ENCODE peak calls at places on chromosomes 2 and 18, in ten cellular contexts. N, Z, O, M, E, C, K, Y, V and H are unnamed samples.

GRCh38 chr2:212535963-212536362 is 2.6 kb downstream of the ERBB4 start:
- DNase-seq in N (no peak), Z (no peak), O (no peak), M (no peak), E (no peak), C (no peak), K (no peak), Y (no peak), V (no peak), H (no peak)

GRCh38 chr18:23503967-23504352 is 649 bp downstream of the RMC1 start:
- DNase-seq in N (no peak), Z (no peak), O (no peak), M (no peak), E (no peak), C (no peak), K (no peak), Y (no peak), V (no peak), H (no peak)

GRCh38 chr18:66993492-66993891 is 389.6 kb upstream of the CDH19 start:
- DNase-seq in N (no peak), Z (no peak), O (peak), M (no peak), E (peak), C (no peak), K (no peak), Y (no peak), V (peak), H (no peak)

GRCh38 chr2:201754683-201755415 is 25.9 kb downstream of the ALS2 start:
- DNase-seq in N (no peak), Z (no peak), O (no peak), M (no peak), E (peak), C (no peak), K (no peak), Y (no peak), V (no peak), H (peak)

GRCh38 chr18:79534356-79534755 is 138.6 kb downstream of the NFATC1 start:
- DNase-seq in N (peak), Z (no peak), O (no peak), M (no peak), E (no peak), C (no peak), K (no peak), Y (peak), V (no peak), H (no peak)

GRCh38 chr2:187358531-187358930 is 89.5 kb downstream of the CALCRL start:
- DNase-seq in N (no peak), Z (no peak), O (no peak), M (no peak), E (no peak), C (no peak), K (no peak), Y (no peak), V (no peak), H (no peak)

GRCh38 chr2:231673348-231673770 is 35.0 kb upstream of the PTMA start:
- DNase-seq in N (peak), Z (no peak), O (peak), M (peak), E (no peak), C (no peak), K (no peak), Y (peak), V (no peak), H (no peak)

GRCh38 chr2:36949845-36950244 is 16.5 kb downstream of the STRN start:
- DNase-seq in N (no peak), Z (no peak), O (no peak), M (no peak), E (no peak), C (no peak), K (no peak), Y (no peak), V (no peak), H (no peak)

GRCh38 chr2:62415019-62415431 is 91.0 kb downstream of the TMEM17 start:
- DNase-seq in N (no peak), Z (peak), O (no peak), M (no peak), E (no peak), C (no peak), K (peak), Y (no peak), V (no peak), H (no peak)

GRCh38 chr2:25279091-25279651 is 62.6 kb downstream of the DNMT3A start:
- DNase-seq in N (no peak), Z (peak), O (no peak), M (no peak), E (no peak), C (no peak), K (peak), Y (peak), V (peak), H (no peak)

GRCh38 chr18:77130229-77131099 is 2.1 kb downstream of the MBP start:
- DNase-seq in N (no peak), Z (no peak), O (no peak), M (no peak), E (no peak), C (no peak), K (no peak), Y (peak), V (no peak), H (no peak)

GRCh38 chr2:170824526-170825015 is 7.9 kb downstream of the GAD1 start:
- DNase-seq in N (no peak), Z (no peak), O (no peak), M (no peak), E (no peak), C (no peak), K (no peak), Y (no peak), V (no peak), H (no peak)

GRCh38 chr18:24726727-24727539 is 266.5 kb downstream of the HRH4 start:
- DNase-seq in N (peak), Z (peak), O (peak), M (peak), E (peak), C (peak), K (peak), Y (peak), V (peak), H (peak)

GRCh38 chr18:24725644-24726043 is 265.2 kb downstream of the HRH4 start:
- DNase-seq in N (no peak), Z (no peak), O (no peak), M (no peak), E (no peak), C (no peak), K (no peak), Y (no peak), V (no peak), H (no peak)

GRCh38 chr18:24731158-24731557 is 270.7 kb downstream of the HRH4 start:
- DNase-seq in N (no peak), Z (no peak), O (no peak), M (no peak), E (no peak), C (no peak), K (no peak), Y (no peak), V (no peak), H (no peak)

GRCh38 chr18:24731981-24732380 is 271.5 kb downstream of the HRH4 start:
- DNase-seq in N (no peak), Z (no peak), O (no peak), M (no peak), E (peak), C (no peak), K (no peak), Y (no peak), V (peak), H (no peak)

DNA sequence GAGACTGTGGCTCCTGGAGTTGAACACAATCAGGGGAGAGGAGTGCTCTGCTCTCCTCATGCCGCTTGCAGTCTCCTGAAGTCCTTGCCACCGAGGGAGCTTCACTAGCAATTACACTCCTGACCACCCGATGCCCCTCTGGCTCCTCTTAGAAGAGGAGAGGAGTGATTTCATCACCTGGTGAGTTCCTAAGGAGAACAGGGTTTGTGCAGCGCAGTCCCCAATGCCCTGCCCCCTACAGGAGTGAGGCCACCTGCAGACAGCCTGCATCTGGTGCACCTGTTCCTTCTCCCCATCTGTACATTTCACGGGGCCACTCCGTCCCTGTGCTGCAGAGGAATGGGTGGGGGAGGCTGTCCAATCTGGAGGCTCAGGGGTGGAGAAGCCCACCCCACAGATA is 267.2 kb downstream of the HRH4 start:
- DNase-seq in N (no peak), Z (no peak), O (no peak), M (no peak), E (peak), C (no peak), K (no peak), Y (no peak), V (no peak), H (no peak)
- TF ChIP-seq CTCF in N (no peak), Z (peak), O (peak), M (no peak), E (peak), C (no peak), K (no peak), Y (no peak), V (no peak), H (no peak)

DNA sequence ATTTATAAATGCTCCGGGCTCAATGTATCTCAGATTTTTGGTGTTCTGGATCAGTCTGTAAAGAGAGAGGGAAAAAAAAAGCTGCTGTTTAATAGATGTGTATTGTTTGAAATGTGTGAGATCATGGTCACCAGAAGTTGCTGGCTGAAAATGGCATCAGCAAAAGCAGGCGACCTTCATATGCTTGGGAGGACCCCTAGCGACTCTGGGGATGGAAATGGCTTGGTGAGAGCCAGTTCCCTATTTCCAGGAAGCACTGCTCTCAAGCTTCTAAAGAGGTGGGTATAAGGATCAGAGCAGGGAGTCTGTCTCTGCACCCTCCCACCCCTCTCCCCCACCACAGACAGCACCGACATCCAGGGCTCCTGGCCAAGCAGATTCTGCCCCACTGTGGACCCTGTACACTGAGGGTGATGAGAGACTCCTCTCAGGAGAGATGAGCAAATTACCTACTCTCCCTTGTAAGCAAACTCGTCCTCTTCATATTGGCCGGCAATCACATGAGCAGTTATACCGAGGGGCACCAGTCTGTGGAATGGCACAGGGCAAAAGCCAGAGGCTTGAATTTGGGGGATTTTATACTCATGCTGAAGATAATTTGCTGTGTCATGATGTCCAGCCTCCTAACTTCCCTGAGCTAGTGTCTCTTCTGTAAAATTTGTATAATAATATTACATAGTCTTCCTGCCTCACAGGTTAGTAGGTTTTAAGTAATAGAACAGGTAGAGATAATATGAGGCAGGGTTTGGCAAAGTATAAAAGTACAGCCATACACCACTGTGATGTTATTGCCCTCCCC is 29.6 kb downstream of the LHCGR start:
- DNase-seq in N (no peak), Z (no peak), O (no peak), M (peak), E (peak), C (no peak), K (no peak), Y (no peak), V (no peak), H (no peak)
- TF ChIP-seq CTCF in N (no peak), Z (no peak), O (no peak), M (no peak), E (no peak), C (no peak), K (no peak), Y (no peak), V (no peak), H (no peak)

DNA sequence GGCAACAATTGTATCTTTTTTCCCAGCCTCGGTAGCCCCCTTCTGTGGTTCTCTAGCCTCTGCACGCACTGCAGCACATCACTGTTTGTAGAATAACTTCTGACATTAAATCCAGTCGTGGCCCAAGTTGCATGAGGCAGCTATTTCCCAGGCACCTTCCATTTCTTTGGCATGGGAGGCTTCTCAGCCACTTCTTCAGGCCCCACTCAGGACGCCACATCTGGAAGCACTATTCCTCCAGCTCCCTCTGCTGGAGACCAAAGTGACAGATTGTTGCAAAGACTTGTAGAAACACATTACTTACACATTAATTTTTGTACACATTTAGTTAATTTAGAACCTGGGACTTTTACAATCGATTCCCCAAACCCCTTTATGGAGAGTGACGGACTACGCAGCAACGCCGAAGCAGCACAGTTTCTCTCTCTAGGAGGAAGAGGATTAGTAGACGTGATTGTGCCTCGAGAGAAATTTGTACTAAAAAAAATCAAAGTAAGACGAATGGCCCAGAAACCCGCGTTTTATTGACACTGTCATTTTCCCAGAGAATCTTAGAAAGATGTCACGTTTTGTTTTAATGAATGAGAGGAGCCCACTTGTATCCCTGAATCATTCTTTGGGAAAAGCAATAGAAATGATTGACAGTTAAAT is 57.8 kb upstream of the RGPD5 start:
- DNase-seq in N (peak), Z (no peak), O (peak), M (peak), E (peak), C (peak), K (no peak), Y (no peak), V (peak), H (peak)
- TF ChIP-seq CTCF in N (peak), Z (peak), O (peak), M (peak), E (peak), C (peak), K (no peak), Y (peak), V (peak), H (peak)

GRCh38 chr2:223870840-223871618 is 33.6 kb upstream of the AP1S3 start:
- DNase-seq in N (no peak), Z (no peak), O (no peak), M (no peak), E (no peak), C (no peak), K (no peak), Y (no peak), V (no peak), H (no peak)
- TF ChIP-seq CTCF in N (no peak), Z (no peak), O (no peak), M (no peak), E (no peak), C (no peak), K (no peak), Y (no peak), V (no peak), H (no peak)

GRCh38 chr2:183093857-183094657 is 15.5 kb downstream of the DUSP19 start:
- DNase-seq in N (no peak), Z (no peak), O (no peak), M (no peak), E (peak), C (peak), K (no peak), Y (no peak), V (peak), H (no peak)
- TF ChIP-seq CTCF in N (no peak), Z (no peak), O (no peak), M (no peak), E (peak), C (no peak), K (no peak), Y (peak), V (no peak), H (no peak)

DNA sequence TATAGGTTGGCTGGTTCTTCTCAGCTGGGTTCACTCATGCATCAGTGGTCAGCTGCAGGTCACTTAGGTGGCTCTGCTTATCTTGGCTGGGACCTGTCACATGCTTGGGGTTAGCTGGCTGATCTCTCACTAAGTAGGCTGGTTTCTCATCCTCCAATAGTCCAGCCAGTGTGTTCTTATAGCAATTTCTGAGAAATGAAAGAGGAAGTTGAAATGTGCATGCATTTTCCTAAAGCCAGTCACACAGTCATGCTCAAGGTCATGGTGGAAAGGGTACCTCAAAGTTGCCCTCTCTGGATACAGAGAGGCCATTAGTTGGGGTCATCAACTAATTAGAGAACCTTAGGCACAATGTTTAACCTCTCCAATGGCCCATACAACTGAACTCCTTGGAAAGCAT is 64.4 kb downstream of the KLHL29 start:
- DNase-seq in N (no peak), Z (no peak), O (no peak), M (no peak), E (no peak), C (no peak), K (no peak), Y (no peak), V (no peak), H (no peak)
- TF ChIP-seq CTCF in N (no peak), Z (no peak), O (no peak), M (no peak), E (no peak), C (no peak), K (no peak), Y (no peak), V (no peak), H (no peak)

DNA sequence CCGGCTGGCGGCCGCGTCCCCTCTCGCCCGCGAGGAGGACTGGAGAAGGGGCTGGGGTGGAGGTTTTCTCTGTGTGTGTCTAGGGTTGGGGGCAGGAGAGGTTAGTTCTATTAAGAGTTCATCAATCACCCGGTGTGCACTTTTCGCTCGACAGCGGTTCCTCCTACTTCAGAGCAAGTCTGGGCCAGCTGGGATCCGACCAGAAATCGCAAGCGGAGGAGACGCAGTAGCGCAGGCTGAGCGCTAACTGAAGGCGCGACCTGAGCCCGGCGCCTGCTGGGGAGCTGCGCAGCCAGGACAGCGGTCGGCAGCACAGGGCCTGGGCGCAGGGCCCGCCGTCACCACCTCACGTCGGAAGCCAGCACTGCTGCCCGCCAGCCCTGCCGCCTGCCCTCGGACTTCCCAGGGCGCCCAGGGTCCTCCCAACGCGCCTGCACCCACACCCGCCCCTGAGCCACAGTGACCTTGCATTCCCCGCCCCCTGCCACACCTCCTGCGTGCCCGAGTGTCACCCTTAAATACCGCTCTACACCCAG is 10.1 kb upstream of the HOXD1 start:
- DNase-seq in N (peak), Z (no peak), O (peak), M (no peak), E (no peak), C (no peak), K (no peak), Y (no peak), V (peak), H (no peak)
- TF ChIP-seq CTCF in N (no peak), Z (no peak), O (no peak), M (no peak), E (no peak), C (no peak), K (no peak), Y (no peak), V (no peak), H (no peak)